ENCODE peak calls at places on chromosomes 6 and 20, in five cellular contexts. J is HepG2, P is NT2/D1, C is GM12878, W is H1. S is an unnamed sample.

GRCh38 chr6:154732538-154732823 is 735 bp upstream of the SCAF8 start:
- DNase-seq in J (no peak), P (no peak), C (no peak), W (no peak), S (no peak)

GRCh38 chr6:24910331-24910849 is 25.4 kb downstream of the RIPOR2 start:
- DNase-seq in J (no peak), P (no peak), C (no peak), W (peak; percentile 73), S (no peak)

GRCh38 chr6:36375644-36376155 is 11.8 kb downstream of the ETV7 start:
- DNase-seq in J (no peak), P (no peak), C (no peak), W (no peak), S (no peak)

GRCh38 chr6:16769986-16770376 is 8.7 kb upstream of the ATXN1 start:
- DNase-seq in J (no peak), P (no peak), C (no peak), W (no peak), S (no peak)

GRCh38 chr6:48597951-48598350 is 487.0 kb upstream of the PTCHD4 start:
- DNase-seq in J (no peak), P (no peak), C (no peak), W (no peak), S (no peak)

GRCh38 chr6:44052419-44053011 is 74.7 kb downstream of the MRPL14 start:
- DNase-seq in J (no peak), P (no peak), C (no peak), W (no peak), S (peak; percentile 50)

GRCh38 chr6:2531426-2532208 is 219.1 kb downstream of the MYLK4 start:
- DNase-seq in J (no peak), P (no peak), C (no peak), W (no peak), S (no peak)

GRCh38 chr6:77463308-77463880 is at the start of gene HTR1B:
- DNase-seq in J (no peak), P (no peak), C (no peak), W (peak; percentile 80), S (no peak)

GRCh38 chr6:42742116-42742894 is 3.6 kb downstream of the TBCC start:
- DNase-seq in J (no peak), P (no peak), C (no peak), W (no peak), S (no peak)

DNA sequence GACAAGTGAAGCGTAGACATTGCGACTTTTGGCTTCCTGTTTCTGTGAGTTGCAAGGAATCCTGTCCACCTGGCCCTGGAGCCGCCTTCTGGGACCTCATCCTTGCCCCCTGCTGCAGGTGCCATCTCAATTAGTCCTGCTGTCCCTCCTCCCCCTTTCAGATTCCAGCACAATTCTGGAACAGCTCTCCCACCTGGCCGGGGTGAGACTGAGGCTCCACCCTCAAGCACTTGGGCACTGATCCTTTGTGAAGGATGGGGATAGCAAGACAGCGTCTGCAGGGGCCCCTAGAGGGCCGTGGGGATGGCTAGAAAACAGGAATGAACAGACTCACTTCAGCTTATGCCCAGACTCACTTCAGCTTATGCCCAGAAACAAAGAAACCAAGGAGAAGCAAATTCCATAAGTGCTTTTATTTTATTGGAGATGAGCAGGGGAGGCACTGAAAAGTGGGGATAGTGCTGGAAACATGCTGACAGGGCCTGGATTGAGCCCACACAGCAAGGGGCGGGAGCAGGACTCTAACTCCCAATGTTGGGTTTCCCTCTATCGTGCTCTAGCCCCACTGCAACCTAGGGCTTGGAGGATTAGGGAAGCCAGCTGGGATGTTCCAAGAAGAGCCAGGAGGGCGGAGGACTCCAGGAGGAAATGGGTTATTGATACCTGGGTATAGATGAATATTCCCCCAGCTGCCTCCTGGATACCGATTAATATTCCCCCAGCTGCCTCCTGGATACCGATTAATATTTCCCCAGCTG is 1.4 kb downstream of the C6orf15 start:
- DNase-seq in J (no peak), P (no peak), C (no peak), W (no peak), S (no peak)
- TF ChIP-seq SUZ12 in J (no peak), P (no peak), C (no peak), W (no peak), S (no peak)

GRCh38 chr6:125745281-125746018 is 4.0 kb upstream of the HEY2 start:
- DNase-seq in J (no peak), P (peak; percentile 74), C (no peak), W (peak; percentile 58), S (no peak)
- TF ChIP-seq SUZ12 in J (no peak), P (no peak), C (no peak), W (no peak), S (no peak)

DNA sequence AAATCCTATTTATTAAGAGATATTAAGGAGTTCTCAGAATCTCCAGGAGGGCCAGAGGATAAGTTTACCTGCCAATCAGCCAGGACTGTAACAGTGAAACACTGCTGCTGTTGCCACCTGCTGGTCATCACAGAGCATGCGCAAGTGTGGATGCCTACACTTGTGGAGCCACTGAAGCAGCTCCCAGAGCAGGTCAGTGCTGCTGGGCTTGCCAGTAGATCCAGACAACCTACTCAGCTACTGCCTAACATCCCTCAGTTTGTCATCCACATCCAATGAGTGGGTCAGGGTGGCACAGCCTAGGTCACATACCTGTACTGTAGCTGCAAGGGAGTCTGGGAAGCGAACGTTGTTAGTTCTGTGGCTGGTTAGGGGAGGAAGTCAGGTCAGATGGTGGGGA is 18.3 kb upstream of the NHSL1 start:
- DNase-seq in J (peak; percentile 78), P (no peak), C (no peak), W (peak; percentile 70), S (peak; percentile 61)
- TF ChIP-seq SUZ12 in J (no peak), P (no peak), C (no peak), W (no peak), S (no peak)

DNA sequence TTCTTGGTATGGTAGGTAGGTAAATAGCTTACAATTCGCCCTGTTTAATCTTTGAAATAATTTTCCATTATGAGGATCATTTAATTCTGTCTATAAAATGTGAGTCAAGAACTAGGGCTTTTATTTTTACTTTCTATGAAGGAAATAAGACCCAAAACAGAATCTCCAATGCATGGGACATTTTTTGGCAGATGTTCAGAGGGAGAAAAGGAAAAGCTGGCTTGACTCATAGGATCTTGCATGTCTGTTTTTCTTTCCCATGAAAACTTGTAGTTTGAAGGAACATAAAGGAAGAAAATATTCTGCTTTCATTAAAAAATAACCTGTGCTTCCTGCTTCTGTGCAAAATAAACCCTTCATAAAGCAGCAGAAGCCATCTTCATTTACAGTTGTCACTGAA is 143.1 kb upstream of the INSM1 start:
- DNase-seq in J (no peak), P (no peak), C (no peak), W (no peak), S (no peak)
- TF ChIP-seq SUZ12 in J (no peak), P (no peak), C (no peak), W (no peak), S (no peak)

DNA sequence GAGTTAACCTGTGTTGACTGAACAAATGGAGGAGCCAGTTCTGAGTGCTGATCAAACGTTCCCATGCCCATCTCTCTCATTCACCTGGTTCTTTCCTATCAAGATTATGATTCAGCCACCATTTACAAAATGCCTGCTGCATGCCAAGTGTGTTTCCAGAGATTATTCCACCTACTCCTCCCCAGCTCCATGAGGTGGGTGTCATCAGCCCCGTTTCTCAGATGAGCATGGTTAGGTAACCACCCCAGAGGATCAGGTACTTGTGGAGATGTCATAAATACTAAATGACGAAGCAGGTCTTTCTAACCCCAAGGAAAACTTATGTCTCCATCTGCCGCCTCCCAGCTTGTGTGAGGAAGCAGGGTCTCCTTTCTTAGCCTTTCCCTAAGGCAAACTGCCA is 2.1 kb downstream of the BANF2 start:
- DNase-seq in J (no peak), P (no peak), C (no peak), W (no peak), S (no peak)
- TF ChIP-seq SUZ12 in J (no peak), P (no peak), C (no peak), W (no peak), S (no peak)

GRCh38 chr6:13462380-13463326 is 24.7 kb downstream of the GFOD1 start:
- DNase-seq in J (no peak), P (no peak), C (no peak), W (no peak), S (no peak)
- TF ChIP-seq SUZ12 in J (no peak), P (no peak), C (no peak), W (no peak), S (no peak)

S was measured in HEK293T.